ENCODE peak calls at places on chromosomes 1 and 21, in ten cellular contexts. N, F, Y, C, G, J, X, M, O and I are unnamed samples.

GRCh38 chr1:202972046-202972445 is 5.0 kb upstream of the CYB5R1 start:
- DNase-seq in N (no peak), O (no peak), G (no peak), X (no peak), Y (no peak), F (no peak), M (no peak), J (no peak), C (no peak), I (no peak)

GRCh38 chr1:7616076-7616833 is 154.8 kb upstream of the VAMP3 start:
- DNase-seq in C (peak), N (no peak), M (peak), G (peak), O (peak), X (peak), F (no peak), Y (no peak), J (peak), I (peak)

GRCh38 chr1:156439771-156440183 is 60.8 kb downstream of the MEF2D start:
- DNase-seq in J (no peak), O (no peak), F (no peak), M (no peak), G (no peak), X (no peak), Y (no peak), C (no peak), N (no peak), I (no peak)

GRCh38 chr1:100517517-100517916 is 20.4 kb upstream of the GPR88 start:
- DNase-seq in C (no peak), O (no peak), J (no peak), N (no peak), F (no peak), M (no peak), X (no peak), Y (no peak), G (no peak), I (no peak)

GRCh38 chr1:108209456-108210108 is 9.4 kb upstream of the SLC25A24 start:
- DNase-seq in G (no peak), X (no peak), J (no peak), C (no peak), F (no peak), O (no peak), Y (no peak), M (no peak), N (no peak), I (no peak)

GRCh38 chr21:35002879-35003722 is 46.0 kb downstream of the RUNX1 start:
- DNase-seq in C (no peak), O (no peak), J (no peak), X (no peak), F (no peak), G (no peak), M (no peak), Y (no peak), N (no peak), I (no peak)

GRCh38 chr1:171727778-171728177 is 14.1 kb downstream of the VAMP4 start:
- DNase-seq in C (no peak), M (no peak), F (no peak), X (no peak), N (no peak), G (no peak), J (no peak), Y (no peak), O (no peak), I (no peak)

GRCh38 chr1:29674625-29675326 is 438.5 kb downstream of the PTPRU start:
- DNase-seq in N (no peak), X (no peak), J (no peak), G (no peak), Y (no peak), O (no peak), C (no peak), M (no peak), F (peak), I (no peak)

GRCh38 chr1:112508242-112509004 is at the start of gene WNT2B:
- DNase-seq in Y (no peak), J (peak), C (no peak), X (peak), F (no peak), N (peak), M (no peak), O (peak), G (peak), I (peak)

GRCh38 chr21:32137266-32137665 is 141.6 kb downstream of the MIS18A start:
- DNase-seq in X (no peak), O (no peak), F (no peak), Y (no peak), M (no peak), J (no peak), C (no peak), G (no peak), N (no peak), I (no peak)